ENCODE peak calls at places on chromosomes 11 and 22, in six cellular contexts. M is neuronal stem cell; P is activated CD4-positive, alpha-beta T cell treated with anti-CD3 and anti-CD28 coated beads, Interleukin-2, amount 50 U/mL, for 48 hours; O is T-helper 1 cell; G is AML-193; K is occipital lobe. V is an unnamed sample.

GRCh38 chr11:13145461-13145860 is 132.1 kb upstream of the BMAL1 start:
- DNase-seq in P (no peak), K (no peak), O (no peak), G (no peak), M (no peak), V (no peak)

GRCh38 chr22:43320943-43321900 is 21.9 kb downstream of the SCUBE1 start:
- DNase-seq in M (no peak), K (no peak), G (no peak), O (no peak), P (no peak), V (no peak)

GRCh38 chr11:130085671-130086070 is 16.0 kb downstream of the APLP2 start:
- DNase-seq in O (no peak), M (no peak), G (no peak), P (no peak), K (no peak), V (no peak)

GRCh38 chr22:50342651-50343540 is at the start of gene PPP6R2:
- DNase-seq in O (peak; percentile 84), G (peak; percentile 52), P (peak; percentile 88), M (peak; percentile 79), K (peak; percentile 75), V (peak; percentile 76)

GRCh38 chr11:65008016-65008415 is 5.9 kb upstream of the ARL2 start:
- DNase-seq in K (no peak), P (no peak), M (no peak), G (no peak), O (no peak), V (peak; percentile 33)

GRCh38 chr11:85483861-85484260 is 143.3 kb downstream of the DLG2 start:
- DNase-seq in G (no peak), O (no peak), K (no peak), M (peak; percentile 17), P (no peak), V (no peak)

GRCh38 chr11:96112192-96113099 is 188.5 kb upstream of the MTMR2 start:
- DNase-seq in O (no peak), P (peak; percentile 44), M (no peak), G (no peak), K (no peak), V (no peak)

GRCh38 chr22:36331912-36332622 is 55.7 kb downstream of the MYH9 start:
- DNase-seq in K (no peak), P (peak; percentile 73), M (no peak), O (no peak), G (peak; percentile 13), V (peak; percentile 83)

GRCh38 chr22:49255741-49256318 is 571.8 kb downstream of the BRD1 start:
- DNase-seq in P (no peak), O (no peak), G (no peak), M (no peak), K (no peak), V (no peak)

GRCh38 chr11:61532136-61533038 is 23.8 kb downstream of the LRRC10B start:
- DNase-seq in O (no peak), G (peak; percentile 22), P (peak; percentile 62), K (no peak), M (no peak), V (peak; percentile 47)

GRCh38 chr22:38699143-38699542 is 1.6 kb downstream of the JOSD1 start:
- DNase-seq in O (no peak), M (no peak), K (no peak), P (no peak), G (no peak), V (no peak)

GRCh38 chr11:120778692-120779490 is 245.0 kb upstream of the TBCEL start:
- DNase-seq in P (no peak), M (no peak), K (no peak), O (no peak), G (no peak), V (no peak)

GRCh38 chr11:57131080-57131790 is 50.5 kb upstream of the LRRC55 start:
- DNase-seq in K (no peak), M (peak; percentile 54), P (peak; percentile 5), G (no peak), O (no peak), V (peak; percentile 15)

GRCh38 chr11:94295534-94295933 is 8.8 kb upstream of the IZUMO1R start:
- DNase-seq in P (no peak), M (no peak), K (no peak), O (no peak), G (no peak), V (no peak)

GRCh38 chr22:46064236-46064965 is 85.9 kb upstream of the PPARA start:
- DNase-seq in O (no peak), M (no peak), G (no peak), P (no peak), K (no peak), V (no peak)

GRCh38 chr22:40418366-40419201 is 48.2 kb downstream of the SGSM3 start:
- DNase-seq in O (no peak), K (peak; percentile 25), P (no peak), G (no peak), M (no peak), V (no peak)

GRCh38 chr22:20211409-20211996 is 56.6 kb downstream of the RTN4R start:
- DNase-seq in O (no peak), K (no peak), P (no peak), G (no peak), M (no peak), V (no peak)

GRCh38 chr11:119791701-119792151 is 62.7 kb upstream of the NECTIN1 start:
- DNase-seq in K (peak; percentile 78), G (no peak), M (peak; percentile 6), P (no peak), O (no peak), V (no peak)

GRCh38 chr11:19953909-19954308 is 206.4 kb downstream of the DBX1 start:
- DNase-seq in G (no peak), P (no peak), K (no peak), M (no peak), O (no peak), V (peak; percentile 31)

V was measured in NB4.